ENCODE peak calls at places on chromosomes 6 and 20, in four cellular contexts. V, E, N and Y are unnamed samples.

GRCh38 chr6:79170915-79171314 is 63.6 kb downstream of the HMGN3 start:
- DNase-seq in E (no peak), N (no peak), V (no peak), Y (no peak)

GRCh38 chr20:48706710-48707339 is 121.0 kb downstream of the PREX1 start:
- DNase-seq in V (no peak), N (no peak), E (no peak), Y (peak; percentile 31)

GRCh38 chr6:81326856-81327561 is 425.5 kb downstream of the TENT5A start:
- DNase-seq in N (no peak), E (no peak), V (no peak), Y (no peak)

GRCh38 chr20:59776059-59776603 is 157.3 kb downstream of the SYCP2 start:
- DNase-seq in V (no peak), E (no peak), N (no peak), Y (no peak)

GRCh38 chr6:111971866-111972532 is 81.9 kb upstream of the CCN6 start:
- DNase-seq in E (no peak), V (no peak), N (no peak), Y (no peak)

GRCh38 chr6:5398530-5398929 is 137.2 kb downstream of the FARS2 start:
- DNase-seq in V (peak; percentile 53), N (peak; percentile 35), E (no peak), Y (peak; percentile 61)

GRCh38 chr6:10184408-10185187 is 230.3 kb downstream of the TFAP2A start:
- DNase-seq in E (no peak), V (no peak), N (no peak), Y (no peak)

GRCh38 chr6:89281779-89282246 is 33.3 kb downstream of the GABRR2 start:
- DNase-seq in N (peak; percentile 44), V (peak; percentile 77), E (no peak), Y (peak; percentile 84)

GRCh38 chr20:50346372-50347347 is 156.0 kb downstream of the CEBPB start:
- DNase-seq in E (no peak), V (no peak), N (no peak), Y (no peak)

DNA sequence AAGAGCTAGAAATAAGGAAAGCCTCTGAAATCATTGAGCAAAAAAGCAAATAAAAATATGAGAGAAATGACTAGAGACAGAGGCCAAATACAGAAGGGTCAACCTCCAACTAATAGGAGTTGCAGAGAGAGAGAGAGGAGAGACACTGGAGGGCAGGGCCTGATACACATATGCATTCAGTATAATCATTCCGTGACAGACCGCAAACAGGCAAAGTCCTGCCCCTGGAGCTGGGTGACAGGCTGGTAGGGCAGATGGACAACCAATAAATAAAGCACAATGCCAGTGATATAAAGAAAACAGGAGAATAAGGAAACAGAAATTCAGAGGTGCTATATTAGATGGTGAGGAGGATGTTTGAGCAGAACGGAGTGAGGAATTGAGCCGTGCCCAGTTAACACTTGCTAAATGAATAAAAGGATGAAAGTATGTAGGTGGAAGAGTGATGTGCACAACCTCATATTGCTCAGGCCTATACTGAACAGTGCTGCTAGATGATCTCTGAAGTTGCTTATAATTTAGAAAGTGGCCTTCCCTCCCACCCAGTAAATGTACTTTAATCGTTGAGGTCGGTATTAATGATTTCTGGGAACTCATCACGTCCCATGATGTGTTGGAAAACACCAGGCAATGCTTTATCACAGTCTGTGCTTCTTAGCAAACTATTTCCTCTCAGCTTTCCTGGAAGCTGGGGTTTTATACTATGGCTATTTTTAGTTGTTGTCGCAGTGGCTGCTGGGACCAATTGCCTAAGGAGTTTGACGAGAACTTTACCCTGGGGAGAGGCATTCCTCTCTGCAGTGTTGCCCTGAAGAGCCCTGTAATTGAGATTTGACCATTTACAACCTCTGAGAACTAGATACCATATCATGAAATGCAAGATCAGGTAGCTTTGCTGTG is 37.6 kb upstream of the CLIC5 start:
- DNase-seq in V (no peak), E (no peak), N (no peak), Y (no peak)
- TF ChIP-seq POLR2AphosphoS5 in V (no peak), E (no peak), N (no peak), Y (no peak)

GRCh38 chr6:35973670-35974222 is 50.7 kb downstream of the SLC26A8 start:
- DNase-seq in E (peak; percentile 67), V (peak; percentile 67), N (peak; percentile 93), Y (no peak)
- TF ChIP-seq CREB1 in E (no peak), V (no peak), N (peak; percentile 70), Y (no peak)

GRCh38 chr20:54576496-54576895 is 101.1 kb downstream of the DOK5 start:
- DNase-seq in E (no peak), V (no peak), N (no peak), Y (no peak)

GRCh38 chr20:54570561-54570960 is 95.2 kb downstream of the DOK5 start:
- DNase-seq in N (no peak), E (no peak), V (no peak), Y (no peak)

GRCh38 chr20:54577637-54578036 is 102.2 kb downstream of the DOK5 start:
- DNase-seq in N (no peak), V (no peak), E (no peak), Y (no peak)

GRCh38 chr20:54573838-54574237 is 98.4 kb downstream of the DOK5 start:
- DNase-seq in N (no peak), V (no peak), E (no peak), Y (no peak)
- TF ChIP-seq JUNB in N (no peak), V (no peak), E (no peak), Y (no peak)

GRCh38 chr20:34896086-34896551 is 19.7 kb downstream of the ACSS2 start:
- DNase-seq in N (no peak), V (no peak), E (no peak), Y (no peak)
- TF ChIP-seq POLR2AphosphoS5 in N (no peak), V (no peak), E (no peak), Y (no peak)